ENCODE peak calls at places on chromosomes 4 and X, in five cellular contexts. One of them, this sample, is unnamed.

GRCh38 chr4:81412941-81413488 is 58.7 kb downstream of the RASGEF1B start:
- DNase-seq in stimulated activated CD4-positive, alpha-beta T cell treated with anti-CD3 and anti-CD28 coated beads, Interleukin-1b, Interleukin-23, amount 100 ng/mL, for 1 hour: no peak
- DNase-seq in stomach: no peak
- DNase-seq in GDM1: no peak
- DNase-seq in tibial artery: no peak
- DNase-seq in this sample: no peak

GRCh38 chrX:129992181-129992580 is 9.7 kb downstream of the BCORL1 start:
- DNase-seq in stomach: no peak
- DNase-seq in GDM1: no peak
- DNase-seq in tibial artery: no peak
- DNase-seq in stimulated activated CD4-positive, alpha-beta T cell treated with anti-CD3 and anti-CD28 coated beads, Interleukin-1b, Interleukin-23, amount 100 ng/mL, for 1 hour: no peak
- DNase-seq in this sample: no peak

GRCh38 chr4:17301869-17302268 is 210.0 kb downstream of the QDPR start:
- DNase-seq in stomach: no peak
- DNase-seq in GDM1: no peak
- DNase-seq in tibial artery: no peak
- DNase-seq in stimulated activated CD4-positive, alpha-beta T cell treated with anti-CD3 and anti-CD28 coated beads, Interleukin-1b, Interleukin-23, amount 100 ng/mL, for 1 hour: no peak
- DNase-seq in this sample: no peak

GRCh38 chrX:1103360-1103759 is 109.1 kb downstream of the CRLF2 start:
- DNase-seq in stimulated activated CD4-positive, alpha-beta T cell treated with anti-CD3 and anti-CD28 coated beads, Interleukin-1b, Interleukin-23, amount 100 ng/mL, for 1 hour: no peak
- DNase-seq in tibial artery: no peak
- DNase-seq in stomach: no peak
- DNase-seq in GDM1: no peak
- DNase-seq in this sample: no peak

GRCh38 chrX:68490644-68491043 is 8.2 kb upstream of the YIPF6 start:
- DNase-seq in tibial artery: no peak
- DNase-seq in stomach: no peak
- DNase-seq in GDM1: no peak
- DNase-seq in stimulated activated CD4-positive, alpha-beta T cell treated with anti-CD3 and anti-CD28 coated beads, Interleukin-1b, Interleukin-23, amount 100 ng/mL, for 1 hour: no peak
- DNase-seq in this sample: no peak

GRCh38 chr4:121736735-121737351 is 28.1 kb downstream of the SMIM43 start:
- DNase-seq in stimulated activated CD4-positive, alpha-beta T cell treated with anti-CD3 and anti-CD28 coated beads, Interleukin-1b, Interleukin-23, amount 100 ng/mL, for 1 hour: no peak
- DNase-seq in stomach: no peak
- DNase-seq in tibial artery: no peak
- DNase-seq in GDM1: peak
- DNase-seq in this sample: peak

GRCh38 chrX:74523870-74524735 is 90.3 kb downstream of the RLIM start:
- DNase-seq in stomach: no peak
- DNase-seq in stimulated activated CD4-positive, alpha-beta T cell treated with anti-CD3 and anti-CD28 coated beads, Interleukin-1b, Interleukin-23, amount 100 ng/mL, for 1 hour: no peak
- DNase-seq in tibial artery: no peak
- DNase-seq in GDM1: no peak
- DNase-seq in this sample: no peak

GRCh38 chr4:119106036-119107000 is 29.3 kb upstream of the MYOZ2 start:
- DNase-seq in stimulated activated CD4-positive, alpha-beta T cell treated with anti-CD3 and anti-CD28 coated beads, Interleukin-1b, Interleukin-23, amount 100 ng/mL, for 1 hour: no peak
- DNase-seq in GDM1: no peak
- DNase-seq in stomach: no peak
- DNase-seq in tibial artery: no peak
- DNase-seq in this sample: no peak

GRCh38 chrX:146994163-146994562 is 179.6 kb upstream of the CXorf51A start:
- DNase-seq in GDM1: no peak
- DNase-seq in stomach: no peak
- DNase-seq in stimulated activated CD4-positive, alpha-beta T cell treated with anti-CD3 and anti-CD28 coated beads, Interleukin-1b, Interleukin-23, amount 100 ng/mL, for 1 hour: no peak
- DNase-seq in tibial artery: no peak
- DNase-seq in this sample: no peak

GRCh38 chr4:102348701-102349100 is 3.4 kb upstream of the SLC39A8 start:
- DNase-seq in GDM1: no peak
- DNase-seq in stimulated activated CD4-positive, alpha-beta T cell treated with anti-CD3 and anti-CD28 coated beads, Interleukin-1b, Interleukin-23, amount 100 ng/mL, for 1 hour: no peak
- DNase-seq in tibial artery: no peak
- DNase-seq in stomach: no peak
- DNase-seq in this sample: no peak

GRCh38 chr4:76156635-76157034 is 8.4 kb upstream of the NUP54 start:
- DNase-seq in GDM1: no peak
- DNase-seq in tibial artery: no peak
- DNase-seq in stomach: no peak
- DNase-seq in stimulated activated CD4-positive, alpha-beta T cell treated with anti-CD3 and anti-CD28 coated beads, Interleukin-1b, Interleukin-23, amount 100 ng/mL, for 1 hour: no peak
- DNase-seq in this sample: no peak

GRCh38 chrX:39174761-39175417 is 373.6 kb downstream of the MID1IP1 start:
- DNase-seq in tibial artery: no peak
- DNase-seq in stimulated activated CD4-positive, alpha-beta T cell treated with anti-CD3 and anti-CD28 coated beads, Interleukin-1b, Interleukin-23, amount 100 ng/mL, for 1 hour: no peak
- DNase-seq in stomach: peak
- DNase-seq in GDM1: no peak
- DNase-seq in this sample: peak

GRCh38 chrX:113868169-113868568 is 715.7 kb upstream of the HTR2C start:
- DNase-seq in tibial artery: no peak
- DNase-seq in GDM1: no peak
- DNase-seq in stomach: no peak
- DNase-seq in stimulated activated CD4-positive, alpha-beta T cell treated with anti-CD3 and anti-CD28 coated beads, Interleukin-1b, Interleukin-23, amount 100 ng/mL, for 1 hour: no peak
- DNase-seq in this sample: no peak

GRCh38 chrX:10722804-10723364 is 102.5 kb upstream of the MID1 start:
- DNase-seq in stimulated activated CD4-positive, alpha-beta T cell treated with anti-CD3 and anti-CD28 coated beads, Interleukin-1b, Interleukin-23, amount 100 ng/mL, for 1 hour: peak
- DNase-seq in stomach: peak
- DNase-seq in tibial artery: peak
- DNase-seq in GDM1: peak
- DNase-seq in this sample: peak

GRCh38 chrX:69116077-69116476 is 49.2 kb downstream of the PJA1 start:
- DNase-seq in tibial artery: no peak
- DNase-seq in GDM1: no peak
- DNase-seq in stomach: no peak
- DNase-seq in stimulated activated CD4-positive, alpha-beta T cell treated with anti-CD3 and anti-CD28 coated beads, Interleukin-1b, Interleukin-23, amount 100 ng/mL, for 1 hour: no peak
- DNase-seq in this sample: no peak

GRCh38 chrX:107420571-107420970 is 28.9 kb upstream of the FRMPD3 start:
- DNase-seq in stomach: no peak
- DNase-seq in GDM1: no peak
- DNase-seq in tibial artery: no peak
- DNase-seq in stimulated activated CD4-positive, alpha-beta T cell treated with anti-CD3 and anti-CD28 coated beads, Interleukin-1b, Interleukin-23, amount 100 ng/mL, for 1 hour: no peak
- DNase-seq in this sample: no peak

GRCh38 chr4:141020801-141021261 is 112.4 kb downstream of the RNF150 start:
- DNase-seq in stomach: no peak
- DNase-seq in tibial artery: no peak
- DNase-seq in stimulated activated CD4-positive, alpha-beta T cell treated with anti-CD3 and anti-CD28 coated beads, Interleukin-1b, Interleukin-23, amount 100 ng/mL, for 1 hour: no peak
- DNase-seq in GDM1: no peak
- DNase-seq in this sample: no peak

GRCh38 chr4:100286601-100287000 is 96.3 kb upstream of the DDIT4L start:
- DNase-seq in tibial artery: no peak
- DNase-seq in stomach: no peak
- DNase-seq in stimulated activated CD4-positive, alpha-beta T cell treated with anti-CD3 and anti-CD28 coated beads, Interleukin-1b, Interleukin-23, amount 100 ng/mL, for 1 hour: no peak
- DNase-seq in GDM1: no peak
- DNase-seq in this sample: no peak

GRCh38 chrX:141733371-141733770 is 34.8 kb upstream of the SPANXD start:
- DNase-seq in stimulated activated CD4-positive, alpha-beta T cell treated with anti-CD3 and anti-CD28 coated beads, Interleukin-1b, Interleukin-23, amount 100 ng/mL, for 1 hour: no peak
- DNase-seq in GDM1: no peak
- DNase-seq in tibial artery: no peak
- DNase-seq in stomach: no peak
- DNase-seq in this sample: no peak

GRCh38 chr4:140711910-140712309 is 44.3 kb downstream of the TBC1D9 start:
- DNase-seq in tibial artery: no peak
- DNase-seq in stimulated activated CD4-positive, alpha-beta T cell treated with anti-CD3 and anti-CD28 coated beads, Interleukin-1b, Interleukin-23, amount 100 ng/mL, for 1 hour: no peak
- DNase-seq in GDM1: no peak
- DNase-seq in stomach: no peak
- DNase-seq in this sample: no peak

GRCh38 chr4:144463236-144463635 is 182.7 kb upstream of the HHIP start:
- DNase-seq in GDM1: no peak
- DNase-seq in tibial artery: no peak
- DNase-seq in stimulated activated CD4-positive, alpha-beta T cell treated with anti-CD3 and anti-CD28 coated beads, Interleukin-1b, Interleukin-23, amount 100 ng/mL, for 1 hour: no peak
- DNase-seq in stomach: no peak
- DNase-seq in this sample: no peak

GRCh38 chrX:8692886-8693285 is 39.1 kb downstream of the ANOS1 start:
- DNase-seq in tibial artery: no peak
- DNase-seq in stimulated activated CD4-positive, alpha-beta T cell treated with anti-CD3 and anti-CD28 coated beads, Interleukin-1b, Interleukin-23, amount 100 ng/mL, for 1 hour: no peak
- DNase-seq in stomach: no peak
- DNase-seq in GDM1: no peak
- DNase-seq in this sample: no peak

GRCh38 chrX:68894513-68895338 is 65.9 kb downstream of the EFNB1 start:
- DNase-seq in tibial artery: peak
- DNase-seq in GDM1: peak
- DNase-seq in stimulated activated CD4-positive, alpha-beta T cell treated with anti-CD3 and anti-CD28 coated beads, Interleukin-1b, Interleukin-23, amount 100 ng/mL, for 1 hour: no peak
- DNase-seq in stomach: peak
- DNase-seq in this sample: peak

GRCh38 chr4:2660596-2661211 is 95.4 kb downstream of the TNIP2 start:
- DNase-seq in GDM1: no peak
- DNase-seq in stomach: no peak
- DNase-seq in stimulated activated CD4-positive, alpha-beta T cell treated with anti-CD3 and anti-CD28 coated beads, Interleukin-1b, Interleukin-23, amount 100 ng/mL, for 1 hour: no peak
- DNase-seq in tibial artery: no peak
- DNase-seq in this sample: no peak

GRCh38 chrX:115898382-115899001 is 272.1 kb upstream of the AGTR2 start:
- DNase-seq in tibial artery: no peak
- DNase-seq in stimulated activated CD4-positive, alpha-beta T cell treated with anti-CD3 and anti-CD28 coated beads, Interleukin-1b, Interleukin-23, amount 100 ng/mL, for 1 hour: no peak
- DNase-seq in GDM1: peak
- DNase-seq in stomach: peak
- DNase-seq in this sample: peak

GRCh38 chr4:1596393-1596792 is 87.7 kb downstream of the FAM53A start:
- DNase-seq in GDM1: no peak
- DNase-seq in tibial artery: no peak
- DNase-seq in stimulated activated CD4-positive, alpha-beta T cell treated with anti-CD3 and anti-CD28 coated beads, Interleukin-1b, Interleukin-23, amount 100 ng/mL, for 1 hour: no peak
- DNase-seq in stomach: no peak
- DNase-seq in this sample: no peak

GRCh38 chrX:129665916-129666644 is 11.3 kb upstream of the APLN start:
- DNase-seq in stimulated activated CD4-positive, alpha-beta T cell treated with anti-CD3 and anti-CD28 coated beads, Interleukin-1b, Interleukin-23, amount 100 ng/mL, for 1 hour: no peak
- DNase-seq in GDM1: no peak
- DNase-seq in tibial artery: no peak
- DNase-seq in stomach: no peak
- DNase-seq in this sample: no peak

GRCh38 chr4:94390804-94391410 is 48.3 kb upstream of the HPGDS start:
- DNase-seq in stomach: no peak
- DNase-seq in stimulated activated CD4-positive, alpha-beta T cell treated with anti-CD3 and anti-CD28 coated beads, Interleukin-1b, Interleukin-23, amount 100 ng/mL, for 1 hour: no peak
- DNase-seq in GDM1: no peak
- DNase-seq in tibial artery: no peak
- DNase-seq in this sample: peak

GRCh38 chr4:48970471-48970921 is 15.6 kb upstream of the CWH43 start:
- DNase-seq in stimulated activated CD4-positive, alpha-beta T cell treated with anti-CD3 and anti-CD28 coated beads, Interleukin-1b, Interleukin-23, amount 100 ng/mL, for 1 hour: no peak
- DNase-seq in tibial artery: no peak
- DNase-seq in stomach: no peak
- DNase-seq in GDM1: no peak
- DNase-seq in this sample: no peak

GRCh38 chrX:29065477-29065876 is 478.2 kb downstream of the IL1RAPL1 start:
- DNase-seq in tibial artery: no peak
- DNase-seq in stomach: no peak
- DNase-seq in GDM1: no peak
- DNase-seq in stimulated activated CD4-positive, alpha-beta T cell treated with anti-CD3 and anti-CD28 coated beads, Interleukin-1b, Interleukin-23, amount 100 ng/mL, for 1 hour: no peak
- DNase-seq in this sample: no peak

GRCh38 chrX:4570141-4570540 is 856.7 kb upstream of the PRKX start:
- DNase-seq in stomach: peak
- DNase-seq in GDM1: no peak
- DNase-seq in stimulated activated CD4-positive, alpha-beta T cell treated with anti-CD3 and anti-CD28 coated beads, Interleukin-1b, Interleukin-23, amount 100 ng/mL, for 1 hour: no peak
- DNase-seq in tibial artery: no peak
- DNase-seq in this sample: no peak

This sample was measured in colonic mucosa.